ENCODE peak calls at places on chromosomes 7 and 10, in ten cellular contexts. J is BE2C, S is thoracic aorta, R is transverse colon, U is iPS DF 6.9, E is tibial artery, Z is adrenal gland, L is IMR-90, B is heart right ventricle, N is body of pancreas. A is an unnamed sample.

GRCh38 chr7:31986878-31987518 is 83.2 kb downstream of the PDE1C start:
- DNase-seq in J (no peak), S (no peak), R (no peak), U (no peak), E (no peak), Z (no peak), L (peak; percentile 77), B (no peak), N (no peak), A (no peak)

GRCh38 chr7:11835260-11835659 is 3.3 kb upstream of the THSD7A start:
- DNase-seq in J (no peak), S (no peak), R (no peak), U (no peak), E (no peak), Z (no peak), L (peak; percentile 1), B (no peak), N (no peak), A (no peak)

GRCh38 chr10:75544381-75544780 is 113.0 kb downstream of the LRMDA start:
- DNase-seq in J (no peak), S (no peak), R (no peak), U (no peak), E (peak; percentile 28), Z (no peak), L (no peak), B (no peak), N (no peak), A (no peak)

GRCh38 chr10:1737222-1738061 is at the start of gene ADARB2:
- DNase-seq in J (peak; percentile 53), S (no peak), R (no peak), U (no peak), E (no peak), Z (peak; percentile 58), L (no peak), B (peak; percentile 27), N (peak; percentile 44), A (no peak)

GRCh38 chr10:49379596-49380410 is 16.1 kb downstream of the DRGX start:
- DNase-seq in J (no peak), S (no peak), R (no peak), U (no peak), E (no peak), Z (peak; percentile 51), L (no peak), B (no peak), N (no peak), A (no peak)

GRCh38 chr7:138887872-138888656 is 90.1 kb upstream of the ATP6V0A4 start:
- DNase-seq in J (no peak), S (no peak), R (no peak), U (no peak), E (no peak), Z (peak; percentile 49), L (no peak), B (no peak), N (no peak), A (no peak)

GRCh38 chr10:51257511-51258248 is 183.4 kb downstream of the PRKG1 start:
- DNase-seq in J (no peak), S (no peak), R (no peak), U (no peak), E (no peak), Z (no peak), L (peak; percentile 52), B (no peak), N (no peak), A (no peak)

GRCh38 chr10:33093362-33093761 is 135.3 kb upstream of the ITGB1 start:
- DNase-seq in J (no peak), S (no peak), R (no peak), U (no peak), E (no peak), Z (no peak), L (no peak), B (no peak), N (no peak), A (no peak)

GRCh38 chr10:126133906-126134703 is 237.7 kb downstream of the FANK1 start:
- DNase-seq in J (no peak), S (no peak), R (no peak), U (no peak), E (no peak), Z (no peak), L (peak; percentile 93), B (no peak), N (no peak), A (no peak)

GRCh38 chr10:676178-676577 is 13.3 kb downstream of the DIP2C start:
- DNase-seq in J (no peak), S (no peak), R (no peak), U (no peak), E (no peak), Z (no peak), L (no peak), B (no peak), N (no peak), A (no peak)

GRCh38 chr10:114925675-114926204 is 12.3 kb upstream of the TRUB1 start:
- DNase-seq in J (peak; percentile 53), S (no peak), R (no peak), U (no peak), E (no peak), Z (peak; percentile 84), L (peak; percentile 41), B (no peak), N (peak; percentile 15), A (no peak)

GRCh38 chr7:103079836-103080235 is 4.9 kb downstream of the ARMC10 start:
- DNase-seq in J (no peak), S (no peak), R (no peak), U (no peak), E (no peak), Z (no peak), L (no peak), B (no peak), N (no peak), A (no peak)
- H3K4me1 ChIP-seq in J (no peaks in the 10 kb centered on the region), S (peaks cover 15% of the 10 kb centered on the region), R (peaks cover 14% of the 10 kb centered on the region), U (no peaks in the 10 kb centered on the region), E (peaks cover 15% of the 10 kb centered on the region), Z (peaks cover 21% of the 10 kb centered on the region), L (no peaks in the 10 kb centered on the region), B (peaks cover 12% of the 10 kb centered on the region), N (peaks cover 17% of the 10 kb centered on the region), A (peaks cover 11% of the 10 kb centered on the region)

DNA sequence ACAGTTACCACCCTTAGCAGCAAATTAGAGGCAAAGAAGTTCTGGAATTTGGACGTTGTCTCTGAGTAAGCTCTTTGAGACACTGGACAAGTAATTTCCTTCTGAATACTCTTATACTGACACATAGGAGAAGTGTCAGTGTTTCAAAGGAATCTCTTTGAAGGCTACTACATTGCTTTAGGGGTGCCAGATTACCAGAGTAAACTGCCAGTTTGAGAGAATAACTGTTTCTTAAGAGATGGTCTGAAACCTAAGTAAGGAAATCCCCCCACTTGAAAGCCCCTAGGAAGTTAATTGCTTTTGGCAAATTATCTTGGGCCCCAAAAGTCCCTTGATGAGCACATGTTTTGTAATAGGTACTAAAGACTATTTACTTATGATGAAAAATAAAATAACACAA is 3.4 kb downstream of the FAS start:
- DNase-seq in J (no peak), S (no peak), R (no peak), U (no peak), E (no peak), Z (no peak), L (peak; percentile 29), B (no peak), N (no peak), A (no peak)
- H3K4me3 ChIP-seq in J (no peak overlapping the region), S (no peak overlapping the region), R (peak overlapping the region; percentile 89), U (no peak overlapping the region), E (no peak overlapping the region), Z (peak overlapping the region; percentile 94), L (peak overlapping the region; percentile 9), B (peak overlapping the region; percentile 84), N (no peak overlapping the region), A (peak overlapping the region; percentile 9)

DNA sequence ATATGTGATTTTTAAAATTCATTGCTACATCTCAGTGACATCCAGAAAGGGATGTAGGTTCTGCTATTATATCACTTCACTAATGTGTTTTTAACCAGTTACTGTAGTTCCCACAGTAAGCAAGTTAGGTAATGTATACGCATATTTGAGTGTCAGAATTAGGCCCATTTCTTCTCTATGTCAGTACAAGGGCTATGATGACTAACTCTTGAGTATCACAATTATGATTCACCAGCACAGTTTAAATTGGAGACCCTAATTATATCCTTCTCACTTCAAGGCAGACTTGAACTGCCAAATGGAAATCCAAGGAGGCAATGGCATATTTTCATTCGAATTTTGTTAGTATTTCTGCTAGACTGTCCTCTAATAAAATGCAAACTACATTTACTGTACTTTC is 23.6 kb downstream of the BZW2 start:
- DNase-seq in J (no peak), S (no peak), R (no peak), U (no peak), E (no peak), Z (no peak), L (peak; percentile 62), B (no peak), N (no peak), A (no peak)
- H3K36me3 ChIP-seq in J (peaks cover 56% of the 10 kb centered on the region), S (no peaks in the 10 kb centered on the region), R (no peaks in the 10 kb centered on the region), U (no peaks in the 10 kb centered on the region), E (peaks cover 8% of the 10 kb centered on the region), Z (no peaks in the 10 kb centered on the region), L (peaks cover 2% of the 10 kb centered on the region), B (peaks cover 30% of the 10 kb centered on the region), N (peaks cover 1% of the 10 kb centered on the region), A (peaks cover 3% of the 10 kb centered on the region)

GRCh38 chr10:11880169-11881027 is 57.2 kb downstream of the PROSER2 start:
- DNase-seq in J (no peak), S (no peak), R (no peak), U (no peak), E (no peak), Z (no peak), L (no peak), B (no peak), N (no peak), A (no peak)
- H3K4me1 ChIP-seq in J (no peaks in the 10 kb centered on the region), S (peaks cover 4% of the 10 kb centered on the region), R (peaks cover 12% of the 10 kb centered on the region), U (peaks cover 7% of the 10 kb centered on the region), E (peaks cover 9% of the 10 kb centered on the region), Z (peaks cover 4% of the 10 kb centered on the region), L (peaks cover 14% of the 10 kb centered on the region), B (peaks cover 10% of the 10 kb centered on the region), N (peaks cover 36% of the 10 kb centered on the region), A (no peaks in the 10 kb centered on the region)

DNA sequence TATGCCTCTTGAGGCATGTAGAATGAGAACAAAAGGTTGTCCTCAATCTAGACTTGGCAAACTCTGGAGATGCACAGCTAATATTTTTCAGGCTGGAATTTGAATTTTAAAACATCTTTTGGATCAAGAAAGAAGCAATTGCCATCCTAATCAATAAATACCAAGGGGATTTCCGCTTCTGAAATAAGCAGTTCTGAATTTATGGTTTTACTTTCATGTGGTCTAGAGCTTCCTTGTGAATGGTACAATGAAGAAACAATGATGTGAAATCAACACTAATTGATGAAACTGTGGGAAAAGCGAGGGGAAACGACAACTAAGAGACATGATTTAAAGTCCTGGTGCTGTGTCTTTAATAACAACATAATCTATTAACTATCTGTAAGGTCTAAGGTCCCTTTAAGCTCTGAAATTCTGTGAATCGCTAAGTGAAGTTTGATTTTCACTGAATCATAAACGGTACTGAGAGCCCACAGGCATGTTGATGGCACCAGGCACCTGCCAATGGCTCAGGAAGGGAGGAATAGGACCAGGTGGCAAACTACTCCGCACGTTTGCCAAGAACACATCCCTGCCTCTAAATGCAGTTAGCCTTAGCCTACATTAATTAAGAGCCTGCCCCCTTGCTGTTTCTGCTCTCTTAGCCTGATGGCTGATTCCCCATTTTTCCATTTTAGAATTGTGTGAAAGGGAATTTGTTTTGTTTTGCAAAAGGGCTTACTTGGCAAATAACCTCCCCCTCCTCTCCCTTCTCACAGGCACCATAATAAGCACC is 1202.9 kb downstream of the SORCS3 start:
- DNase-seq in J (no peak), S (no peak), R (no peak), U (peak; percentile 2), E (no peak), Z (no peak), L (no peak), B (no peak), N (no peak), A (no peak)
- H3K4me3 ChIP-seq in J (no peak overlapping the region), S (no peak overlapping the region), R (no peak overlapping the region), U (no peak overlapping the region), E (no peak overlapping the region), Z (no peak overlapping the region), L (no peak overlapping the region), B (no peak overlapping the region), N (no peak overlapping the region), A (no peak overlapping the region)